ENCODE peak calls at places on chromosomes 2 and 18, in ten cellular contexts. T is BJ, O is AG09309, A is A549, F is bronchial epithelial cell, H is MCF 10A, N is HepG2, P is WTC11, I is neural crest cell, L is foreskin fibroblast. Z is an unnamed sample.

GRCh38 chr2:14994721-14995120 is 362.2 kb downstream of the LRATD1 start:
- DNase-seq in T (no peak), O (no peak), A (no peak), F (peak; percentile 44), H (no peak), N (no peak), P (no peak), I (no peak), L (no peak), Z (no peak)

GRCh38 chr2:134218928-134219707 is 34.8 kb upstream of the MGAT5 start:
- DNase-seq in T (no peak), O (no peak), A (no peak), F (no peak), H (no peak), N (no peak), P (no peak), I (no peak), L (no peak), Z (no peak)

GRCh38 chr2:109173311-109174171 is 44.5 kb downstream of the SH3RF3 start:
- DNase-seq in T (peak; percentile 80), O (peak; percentile 79), A (no peak), F (no peak), H (peak; percentile 83), N (no peak), P (no peak), I (no peak), L (peak; percentile 92), Z (peak; percentile 98)

GRCh38 chr2:228140934-228141528 is 40.5 kb downstream of the SPHKAP start:
- DNase-seq in T (no peak), O (no peak), A (no peak), F (peak; percentile 4), H (no peak), N (no peak), P (no peak), I (no peak), L (no peak), Z (no peak)

GRCh38 chr2:11998218-11998617 is 251.8 kb downstream of the LPIN1 start:
- DNase-seq in T (peak; percentile 30), O (peak; percentile 23), A (no peak), F (peak; percentile 48), H (no peak), N (no peak), P (no peak), I (no peak), L (peak; percentile 50), Z (peak; percentile 67)

GRCh38 chr18:72160504-72161445 is 383.4 kb downstream of the CBLN2 start:
- DNase-seq in T (no peak), O (no peak), A (no peak), F (peak; percentile 33), H (peak; percentile 17), N (no peak), P (no peak), I (no peak), L (no peak), Z (no peak)

GRCh38 chr2:234083572-234084348 is 33.3 kb downstream of the SPP2 start:
- DNase-seq in T (no peak), O (no peak), A (no peak), F (no peak), H (no peak), N (no peak), P (no peak), I (no peak), L (no peak), Z (no peak)

GRCh38 chr2:26724004-26724750 is 31.7 kb downstream of the KCNK3 start:
- DNase-seq in T (no peak), O (peak; percentile 61), A (peak; percentile 98), F (peak; percentile 65), H (peak; percentile 95), N (peak; percentile 36), P (no peak), I (no peak), L (peak; percentile 87), Z (peak; percentile 65)

GRCh38 chr2:113915067-113915819 is 25.4 kb downstream of the ACTR3 start:
- DNase-seq in T (no peak), O (no peak), A (no peak), F (no peak), H (no peak), N (no peak), P (no peak), I (no peak), L (no peak), Z (no peak)

GRCh38 chr2:113907297-113907696 is 17.4 kb downstream of the ACTR3 start:
- DNase-seq in T (no peak), O (no peak), A (no peak), F (no peak), H (no peak), N (no peak), P (no peak), I (no peak), L (no peak), Z (no peak)

GRCh38 chr2:113910967-113911678 is 21.2 kb downstream of the ACTR3 start:
- DNase-seq in T (no peak), O (no peak), A (no peak), F (no peak), H (no peak), N (no peak), P (no peak), I (no peak), L (no peak), Z (no peak)

GRCh38 chr2:113906647-113907046 is 16.8 kb downstream of the ACTR3 start:
- DNase-seq in T (no peak), O (no peak), A (no peak), F (no peak), H (no peak), N (no peak), P (no peak), I (no peak), L (no peak), Z (no peak)

DNA sequence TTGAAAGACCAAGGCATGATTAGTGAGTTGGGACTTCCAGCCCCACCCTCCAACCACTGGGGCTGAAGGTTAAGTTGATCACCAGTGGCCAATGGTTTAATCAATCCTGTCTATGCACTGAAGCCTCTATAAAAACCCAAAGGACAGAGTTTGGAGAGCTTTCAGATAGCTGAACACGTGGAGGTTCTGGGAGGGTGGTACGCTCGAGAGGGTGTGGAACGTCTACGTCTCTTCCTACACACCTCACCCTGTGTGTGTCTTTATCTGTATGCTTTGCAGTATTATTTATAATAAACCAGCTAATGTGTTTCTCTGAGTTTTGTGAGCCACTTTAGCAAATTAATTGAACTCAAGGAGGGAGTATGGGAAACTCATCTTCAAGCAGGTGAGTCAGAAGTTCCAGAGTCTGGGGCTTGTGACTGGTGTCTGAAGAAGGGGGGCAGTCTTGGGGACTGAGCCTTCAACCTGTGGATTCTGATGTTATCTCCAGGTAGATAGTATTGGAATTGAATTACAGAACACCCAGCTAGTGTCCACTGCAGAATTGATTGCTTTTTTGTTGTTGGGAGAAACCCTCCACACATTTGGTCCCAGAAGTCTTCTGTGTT is 20.3 kb downstream of the ACTR3 start:
- DNase-seq in T (no peak), O (no peak), A (no peak), F (peak; percentile 15), H (no peak), N (no peak), P (no peak), I (no peak), L (no peak), Z (no peak)
- TF ChIP-seq CTCF in T (no peak), O (no peak), A (no peak), F (no peak), H (no peak), N (no peak), P (no peak), I (no peak), L (no peak), Z (no peak)

GRCh38 chr2:190696792-190697398 is 48.0 kb downstream of the NAB1 start:
- DNase-seq in T (no peak), O (no peak), A (no peak), F (no peak), H (no peak), N (peak; percentile 46), P (peak; percentile 19), I (no peak), L (no peak), Z (no peak)

GRCh38 chr2:190695739-190696138 is 46.9 kb downstream of the NAB1 start:
- DNase-seq in T (no peak), O (no peak), A (no peak), F (peak; percentile 48), H (no peak), N (no peak), P (no peak), I (no peak), L (peak; percentile 24), Z (no peak)

GRCh38 chr2:190697421-190697820 is 48.5 kb downstream of the NAB1 start:
- DNase-seq in T (no peak), O (no peak), A (no peak), F (no peak), H (no peak), N (no peak), P (no peak), I (no peak), L (no peak), Z (no peak)

GRCh38 chr2:190701586-190701985 is 52.7 kb downstream of the NAB1 start:
- DNase-seq in T (no peak), O (no peak), A (no peak), F (no peak), H (no peak), N (no peak), P (no peak), I (no peak), L (no peak), Z (no peak)

GRCh38 chr2:190698895-190699294 is 50.0 kb downstream of the NAB1 start:
- DNase-seq in T (no peak), O (no peak), A (peak; percentile 18), F (no peak), H (no peak), N (peak; percentile 14), P (peak; percentile 39), I (peak; percentile 22), L (no peak), Z (no peak)
- TF ChIP-seq CTCF in T (peak; percentile 29), O (peak; percentile 49), A (no peak), F (peak; percentile 27), H (no peak), N (peak; percentile 44), P (no peak), I (peak; percentile 50), L (peak; percentile 23), Z (peak; percentile 40)

GRCh38 chr18:6044319-6044718 is 149.0 kb upstream of the TMEM200C start:
- DNase-seq in T (no peak), O (no peak), A (no peak), F (no peak), H (no peak), N (no peak), P (no peak), I (no peak), L (no peak), Z (no peak)

GRCh38 chr18:6039055-6039454 is 143.7 kb upstream of the TMEM200C start:
- DNase-seq in T (no peak), O (no peak), A (no peak), F (no peak), H (no peak), N (no peak), P (no peak), I (no peak), L (no peak), Z (no peak)

DNA sequence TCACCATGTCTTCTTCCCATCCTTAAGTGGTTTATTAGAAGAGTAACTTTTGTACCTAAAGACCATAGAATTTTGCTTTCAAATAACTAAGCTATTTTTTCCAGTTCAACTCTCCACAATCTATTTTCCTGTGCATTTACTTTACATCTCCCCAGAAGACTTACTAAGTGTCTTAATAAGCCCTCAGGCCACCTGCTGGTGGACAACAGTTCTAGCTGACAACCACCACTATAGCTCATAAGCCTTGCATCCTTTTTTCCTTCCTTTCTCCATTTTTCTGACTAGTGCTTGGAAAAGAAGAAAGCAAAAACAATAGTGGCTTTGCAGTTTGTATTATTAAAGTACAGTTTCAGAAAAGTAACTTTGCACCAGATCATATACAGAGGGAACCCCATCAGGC is 149.5 kb upstream of the TMEM200C start:
- DNase-seq in T (no peak), O (no peak), A (no peak), F (no peak), H (no peak), N (peak; percentile 8), P (no peak), I (no peak), L (no peak), Z (no peak)
- TF ChIP-seq CTCF in T (no peak), O (peak; percentile 18), A (no peak), F (no peak), H (no peak), N (no peak), P (no peak), I (no peak), L (no peak), Z (peak; percentile 6)

GRCh38 chr2:236963631-236964030 is 122.1 kb upstream of the COPS8 start:
- DNase-seq in T (no peak), O (no peak), A (no peak), F (no peak), H (no peak), N (no peak), P (no peak), I (no peak), L (no peak), Z (no peak)

GRCh38 chr2:236967499-236967783 is 118.2 kb upstream of the COPS8 start:
- DNase-seq in T (no peak), O (no peak), A (no peak), F (no peak), H (no peak), N (no peak), P (no peak), I (no peak), L (no peak), Z (no peak)

GRCh38 chr2:236964291-236964690 is 121.4 kb upstream of the COPS8 start:
- DNase-seq in T (no peak), O (no peak), A (no peak), F (no peak), H (no peak), N (no peak), P (no peak), I (no peak), L (peak; percentile 37), Z (peak; percentile 71)

GRCh38 chr2:236965841-236966096 is 119.9 kb upstream of the COPS8 start:
- DNase-seq in T (no peak), O (no peak), A (no peak), F (no peak), H (no peak), N (no peak), P (no peak), I (no peak), L (no peak), Z (no peak)

GRCh38 chr2:236965021-236965840 is 120.5 kb upstream of the COPS8 start:
- DNase-seq in T (no peak), O (no peak), A (no peak), F (peak; percentile 16), H (no peak), N (no peak), P (no peak), I (no peak), L (no peak), Z (no peak)
- TF ChIP-seq CTCF in T (no peak), O (no peak), A (no peak), F (no peak), H (no peak), N (no peak), P (no peak), I (no peak), L (no peak), Z (no peak)

Z was measured in AG10803.